ENCODE peak calls at places on chromosomes 13 and 19, in ten cellular contexts. Z is activated T-cell treated with anti-CD3 and anti-CD28 coated beads, Interleukin-2, amount 50 U/mL, for 48 hours; P is GM04503; G is LHCN-M2; N is activated CD4-positive, alpha-beta T cell treated with anti-CD3 and anti-CD28 coated beads, Interleukin-2, amount 50 U/mL, for 4 hours; R is colonic mucosa; W is stimulated activated CD8-positive, alpha-beta memory T cell treated with anti-CD3 and anti-CD28 coated beads, Interleukin-4, amount 100 ng/mL, for 24 hours; T is mesenchymal stem cell; A is NCI-H345; I is neuronal stem cell. X is an unnamed sample.

GRCh38 chr13:72540818-72541217 is 186.6 kb downstream of the MZT1 start:
- DNase-seq in Z (no peak), A (no peak), I (no peak), T (no peak), W (no peak), R (no peak), G (no peak), N (no peak), P (no peak), X (no peak)

GRCh38 chr19:39154084-39154625 is 28.6 kb downstream of the PAK4 start:
- DNase-seq in T (no peak), Z (no peak), G (no peak), N (no peak), W (no peak), A (no peak), R (no peak), P (no peak), I (no peak), X (no peak)

GRCh38 chr19:29964171-29964570 is 22.1 kb downstream of the URI1 start:
- DNase-seq in N (no peak), G (peak; percentile 12), A (no peak), T (peak; percentile 28), I (no peak), P (no peak), Z (no peak), W (no peak), R (no peak), X (no peak)

GRCh38 chr13:44797685-44798084 is 191.6 kb downstream of the NUFIP1 start:
- DNase-seq in W (no peak), A (no peak), N (no peak), P (no peak), I (no peak), G (no peak), T (no peak), R (no peak), Z (no peak), X (no peak)

GRCh38 chr19:44889830-44890365 is 1.2 kb upstream of the TOMM40 start:
- DNase-seq in T (no peak), R (no peak), Z (no peak), W (no peak), N (no peak), G (no peak), A (no peak), P (no peak), I (no peak), X (no peak)

GRCh38 chr19:13699786-13700185 is 64.5 kb upstream of the MRI1 start:
- DNase-seq in T (no peak), W (no peak), G (no peak), I (no peak), R (no peak), Z (no peak), N (no peak), P (no peak), A (no peak), X (no peak)

GRCh38 chr19:22797040-22797439 is 13.1 kb upstream of the ZNF99 start:
- DNase-seq in W (no peak), G (no peak), I (no peak), A (no peak), Z (no peak), T (no peak), N (no peak), R (no peak), P (no peak), X (no peak)

GRCh38 chr13:78576266-78576665 is 27.1 kb downstream of the POU4F1 start:
- DNase-seq in W (no peak), R (no peak), N (no peak), Z (no peak), A (no peak), T (no peak), P (no peak), I (no peak), G (no peak), X (no peak)